ENCODE peak calls at places on chromosomes 4 and X, in nine cellular contexts. Y is activated CD4-positive, alpha-beta T cell treated with anti-CD3 and anti-CD28 coated beads, Interleukin-2, amount 50 U/mL, for 1 hour; D is astrocyte; V is BJ; I is H4; X is stimulated activated CD8-positive, alpha-beta memory T cell treated with anti-CD3 and anti-CD28 coated beads, Interleukin-15, amount 100 ng/mL, for 24 hours; C is Calu3; K is stimulated activated CD4-positive, alpha-beta T cell treated with anti-CD3 and anti-CD28 coated beads, TNF-alpha, amount 100 ng/mL, for 1 hour; M is sigmoid colon. A is an unnamed sample.
A peak's percentile ranks its signal among the peaks of the same experiment; 100 is the strongest.

GRCh38 chr4:128516568-128516967 is 229.0 kb upstream of the PGRMC2 start:
- DNase-seq in Y (no peak), D (peak; percentile 71), X (no peak), M (no peak), V (peak; percentile 89), K (no peak), C (no peak), I (peak; percentile 94), A (no peak)

GRCh38 chrX:133215747-133216146 is 2.4 kb downstream of the TFDP3 start:
- DNase-seq in Y (no peak), V (no peak), I (peak; percentile 22), K (no peak), X (no peak), M (no peak), C (peak; percentile 39), D (no peak), A (peak; percentile 23)

GRCh38 chr4:10118355-10119004 is 1.9 kb upstream of the WDR1 start:
- DNase-seq in K (no peak), V (no peak), Y (no peak), D (no peak), C (no peak), M (no peak), I (no peak), X (no peak), A (no peak)

GRCh38 chrX:130005408-130005807 is 23.0 kb downstream of the BCORL1 start:
- DNase-seq in Y (no peak), K (no peak), D (no peak), V (no peak), C (no peak), I (no peak), X (no peak), M (no peak), A (no peak)

GRCh38 chr4:24470681-24471622 is 113.4 kb downstream of the DHX15 start:
- DNase-seq in C (peak; percentile 26), D (peak; percentile 61), K (no peak), X (no peak), V (no peak), Y (peak; percentile 9), I (peak; percentile 24), M (peak; percentile 72), A (peak; percentile 17)

GRCh38 chr4:104728380-104729122 is 233.9 kb upstream of the CXXC4 start:
- DNase-seq in V (no peak), I (peak; percentile 69), D (peak; percentile 98), M (no peak), K (no peak), X (no peak), C (peak; percentile 35), Y (no peak), A (no peak)

GRCh38 chr4:151143162-151143561 is 43.7 kb downstream of the RPS3A start:
- DNase-seq in D (no peak), K (no peak), I (no peak), M (no peak), X (no peak), Y (no peak), C (no peak), V (no peak), A (no peak)

GRCh38 chr4:56674984-56675383 is 6.1 kb downstream of the HOPX start:
- DNase-seq in V (no peak), X (no peak), Y (no peak), K (no peak), C (no peak), I (peak; percentile 17), D (peak; percentile 42), M (no peak), A (no peak)

GRCh38 chr4:173370130-173370476 is 651 bp upstream of the SAP30 start:
- DNase-seq in V (no peak), X (peak; percentile 29), D (no peak), C (no peak), K (no peak), I (no peak), M (peak; percentile 91), Y (peak; percentile 56), A (no peak)

GRCh38 chrX:135974279-135974856 is 580 bp upstream of the MMGT1 start:
- DNase-seq in M (peak; percentile 91), Y (peak; percentile 70), K (peak; percentile 46), X (no peak), C (peak; percentile 58), D (peak; percentile 22), I (no peak), V (no peak), A (peak; percentile 79)

GRCh38 chr4:150656882-150657281 is 74.9 kb downstream of the MAB21L2 start:
- DNase-seq in X (no peak), M (no peak), Y (no peak), K (no peak), D (no peak), I (no peak), V (no peak), C (no peak), A (no peak)

GRCh38 chrX:101550825-101551767 is 749 bp downstream of the ARMCX1 start:
- DNase-seq in I (peak; percentile 7), V (no peak), Y (no peak), X (no peak), C (no peak), M (peak; percentile 79), K (no peak), D (peak; percentile 20), A (peak; percentile 72)